ENCODE peak calls at places on chromosomes 6 and 20, in eight cellular contexts. H is NCI-H1105 treated with DMSO at 0.1 percent for 48 hours; L is CD8-positive, alpha-beta memory T cell; S is activated CD4-positive, alpha-beta T cell treated with anti-CD3 and anti-CD28 coated beads, Interleukin-2, amount 50 U/mL, for 1 hour; G is SW480; M is hypothalamus; P is stimulated activated CD8-positive, alpha-beta memory T cell treated with anti-CD3 and anti-CD28 coated beads, Interleukin-2, amount 100 ng/mL, for 48 hours; N is NCI-H187. Z is an unnamed sample.

GRCh38 chr6:129432738-129433137 is 277.2 kb downstream of the ARHGAP18 start:
- DNase-seq in G (peak), P (no peak), L (no peak), H (peak), M (no peak), S (no peak), N (no peak), Z (no peak)

GRCh38 chr20:56996533-56996932 is 269.9 kb downstream of the BMP7 start:
- DNase-seq in S (no peak), N (no peak), M (no peak), L (no peak), P (no peak), G (no peak), H (no peak), Z (no peak)

GRCh38 chr6:84877515-84878210 is 113.3 kb upstream of the TBX18 start:
- DNase-seq in H (no peak), G (no peak), N (no peak), L (no peak), P (no peak), M (no peak), S (no peak), Z (no peak)

GRCh38 chr6:169777896-169778295 is 26.5 kb downstream of the ERMARD start:
- DNase-seq in G (no peak), L (no peak), N (no peak), H (no peak), M (no peak), P (no peak), S (no peak), Z (no peak)

GRCh38 chr20:44959082-44959895 is 908 bp downstream of the TOMM34 start:
- DNase-seq in G (peak), S (peak), P (peak), M (no peak), H (no peak), L (peak), N (no peak), Z (peak)

GRCh38 chr6:37936150-37936549 is 116.6 kb downstream of the ZFAND3 start:
- DNase-seq in L (no peak), H (no peak), S (no peak), N (no peak), G (no peak), M (no peak), P (no peak), Z (no peak)

GRCh38 chr20:768426-768978 is at the start of gene SLC52A3:
- DNase-seq in G (peak), L (no peak), S (no peak), P (no peak), M (no peak), N (no peak), H (peak), Z (no peak)

GRCh38 chr6:118968416-118968815 is 33.5 kb upstream of the MCM9 start:
- DNase-seq in N (no peak), S (no peak), M (no peak), G (peak), P (no peak), L (no peak), H (peak), Z (no peak)

GRCh38 chr6:140078552-140079126 is 704.2 kb upstream of the CITED2 start:
- DNase-seq in H (no peak), N (no peak), L (no peak), P (no peak), S (no peak), M (no peak), G (no peak), Z (no peak)